ENCODE peak calls at places on chromosome 14, in nine cellular contexts. O, R, N, E, Y, H, G, M and X are unnamed samples.

GRCh38 chr14:63650336-63650952 is 8.8 kb upstream of the WDR89 start:
- DNase-seq in O (no peak), R (peak; percentile 51), N (peak; percentile 21), E (peak; percentile 40), Y (no peak), H (no peak), G (no peak), M (no peak), X (no peak)

GRCh38 chr14:48665077-48665784 is 920.9 kb downstream of the RPS29 start:
- DNase-seq in O (no peak), R (no peak), N (no peak), E (no peak), Y (no peak), H (no peak), G (no peak), M (peak; percentile 46), X (no peak)

GRCh38 chr14:35333797-35334743 is 41.9 kb downstream of the PSMA6 start:
- DNase-seq in O (no peak), R (no peak), N (no peak), E (peak; percentile 32), Y (peak; percentile 24), H (no peak), G (no peak), M (no peak), X (no peak)

GRCh38 chr14:106586098-106586704 is 1059.8 kb downstream of the TMEM121 start:
- DNase-seq in O (peak; percentile 21), R (no peak), N (peak; percentile 55), E (peak; percentile 64), Y (no peak), H (peak; percentile 75), G (no peak), M (no peak), X (peak; percentile 79)

GRCh38 chr14:77058082-77058481 is 29.6 kb upstream of the IRF2BPL start:
- DNase-seq in O (no peak), R (no peak), N (no peak), E (no peak), Y (no peak), H (no peak), G (no peak), M (no peak), X (no peak)

GRCh38 chr14:29681308-29681707 is 246.3 kb downstream of the PRKD1 start:
- DNase-seq in O (no peak), R (no peak), N (no peak), E (no peak), Y (no peak), H (no peak), G (no peak), M (no peak), X (no peak)

GRCh38 chr14:36086629-36087380 is 89.7 kb downstream of the PTCSC3 start:
- DNase-seq in O (no peak), R (no peak), N (no peak), E (no peak), Y (no peak), H (no peak), G (no peak), M (no peak), X (no peak)

GRCh38 chr14:65632487-65632886 is 220.0 kb downstream of the FUT8 start:
- DNase-seq in O (no peak), R (no peak), N (no peak), E (no peak), Y (no peak), H (no peak), G (no peak), M (no peak), X (no peak)

GRCh38 chr14:91573894-91574837 is 64.1 kb upstream of the PPP4R3A start:
- DNase-seq in O (peak; percentile 62), R (peak; percentile 48), N (peak; percentile 93), E (peak; percentile 89), Y (peak; percentile 86), H (peak; percentile 58), G (peak; percentile 85), M (peak; percentile 1), X (peak; percentile 35)

GRCh38 chr14:57317248-57317833 is 48.6 kb downstream of the AP5M1 start:
- DNase-seq in O (peak; percentile 73), R (peak; percentile 85), N (peak; percentile 55), E (peak; percentile 68), Y (peak; percentile 75), H (peak; percentile 57), G (peak; percentile 69), M (peak; percentile 74), X (peak; percentile 77)

GRCh38 chr14:101196795-101197590 is 293.5 kb upstream of the RTL1 start:
- DNase-seq in O (peak; percentile 70), R (no peak), N (no peak), E (no peak), Y (peak; percentile 11), H (no peak), G (peak; percentile 54), M (peak; percentile 27), X (no peak)

GRCh38 chr14:32934891-32935633 is 3.6 kb upstream of the NPAS3 start:
- DNase-seq in O (no peak), R (no peak), N (no peak), E (no peak), Y (no peak), H (no peak), G (no peak), M (no peak), X (no peak)

GRCh38 chr14:91373591-91374245 is 43.9 kb downstream of the CCDC88C start:
- DNase-seq in O (no peak), R (no peak), N (peak; percentile 51), E (peak; percentile 58), Y (no peak), H (peak; percentile 85), G (no peak), M (no peak), X (peak; percentile 76)

GRCh38 chr14:104155513-104155912 is 17.1 kb downstream of the KIF26A start:
- DNase-seq in O (no peak), R (no peak), N (no peak), E (no peak), Y (no peak), H (no peak), G (no peak), M (no peak), X (no peak)

GRCh38 chr14:45426685-45427282 is 173.8 kb upstream of the MIS18BP1 start:
- DNase-seq in O (peak; percentile 62), R (peak; percentile 47), N (no peak), E (no peak), Y (peak; percentile 47), H (peak; percentile 29), G (no peak), M (peak; percentile 32), X (peak; percentile 51)

GRCh38 chr14:90382491-90383125 is 14.2 kb upstream of the CALM1 start:
- DNase-seq in O (peak; percentile 31), R (peak; percentile 84), N (peak; percentile 44), E (peak; percentile 78), Y (peak; percentile 38), H (no peak), G (no peak), M (peak; percentile 84), X (peak; percentile 74)

GRCh38 chr14:102554835-102555819 is 37.3 kb upstream of the RCOR1 start:
- DNase-seq in O (peak; percentile 85), R (peak; percentile 48), N (peak; percentile 41), E (peak; percentile 66), Y (peak; percentile 37), H (peak; percentile 80), G (no peak), M (no peak), X (no peak)

GRCh38 chr14:86961106-86961716 is 1031.8 kb downstream of the GALC start:
- DNase-seq in O (peak; percentile 19), R (no peak), N (no peak), E (no peak), Y (peak; percentile 47), H (no peak), G (no peak), M (no peak), X (peak; percentile 56)

GRCh38 chr14:106802413-106803364 is 1276.3 kb downstream of the TMEM121 start:
- DNase-seq in O (no peak), R (no peak), N (no peak), E (no peak), Y (peak; percentile 38), H (peak; percentile 26), G (no peak), M (no peak), X (peak; percentile 70)

GRCh38 chr14:57686317-57686716 is 179.6 kb downstream of the SLC35F4 start:
- DNase-seq in O (no peak), R (no peak), N (no peak), E (no peak), Y (no peak), H (no peak), G (no peak), M (no peak), X (no peak)

GRCh38 chr14:91351508-91351853 is 66.1 kb downstream of the CCDC88C start:
- DNase-seq in O (no peak), R (no peak), N (no peak), E (no peak), Y (no peak), H (no peak), G (peak; percentile 61), M (no peak), X (no peak)

GRCh38 chr14:89276424-89276975 is 140.5 kb downstream of the FOXN3 start:
- DNase-seq in O (no peak), R (peak; percentile 16), N (peak; percentile 66), E (peak; percentile 70), Y (no peak), H (peak; percentile 77), G (no peak), M (peak; percentile 46), X (no peak)

GRCh38 chr14:29637406-29637805 is 290.2 kb downstream of the PRKD1 start:
- DNase-seq in O (no peak), R (peak; percentile 90), N (no peak), E (no peak), Y (no peak), H (no peak), G (no peak), M (peak; percentile 79), X (no peak)

GRCh38 chr14:33555710-33556350 is 395.0 kb downstream of the EGLN3 start:
- DNase-seq in O (no peak), R (peak; percentile 38), N (no peak), E (no peak), Y (no peak), H (no peak), G (no peak), M (no peak), X (no peak)

GRCh38 chr14:45246151-45246550 is 6.9 kb downstream of the MIS18BP1 start:
- DNase-seq in O (no peak), R (no peak), N (no peak), E (no peak), Y (no peak), H (no peak), G (no peak), M (no peak), X (no peak)